ENCODE peak calls at places on chromosomes 16 and 17, in ten cellular contexts. W, P, X, R, D, S, K, Q, C and L are unnamed samples.

GRCh38 chr17:10429416-10430045 is 7.8 kb upstream of the MYH8 start:
- DNase-seq in W (no peak), P (peak; percentile 28), X (no peak), R (no peak), D (no peak), S (no peak), K (no peak), Q (no peak), C (no peak), L (no peak)

GRCh38 chr16:1237990-1238389 is 2.5 kb upstream of the TPSAB1 start:
- DNase-seq in W (no peak), P (no peak), X (no peak), R (no peak), D (no peak), S (no peak), K (no peak), Q (no peak), C (no peak), L (no peak)

GRCh38 chr17:48869821-48870318 is 22.7 kb upstream of the ATP5MC1 start:
- DNase-seq in W (no peak), P (no peak), X (no peak), R (no peak), D (no peak), S (no peak), K (no peak), Q (no peak), C (no peak), L (no peak)

GRCh38 chr16:4904942-4905615 is 31.9 kb downstream of the PPL start:
- DNase-seq in W (no peak), P (no peak), X (no peak), R (no peak), D (no peak), S (no peak), K (no peak), Q (no peak), C (no peak), L (no peak)

GRCh38 chr17:61635913-61636432 is 45.0 kb upstream of the NACA2 start:
- DNase-seq in W (peak; percentile 27), P (peak; percentile 66), X (peak; percentile 27), R (peak; percentile 78), D (no peak), S (no peak), K (peak; percentile 69), Q (no peak), C (no peak), L (peak; percentile 40)

GRCh38 chr17:6061290-6061689 is 8.9 kb upstream of the WSCD1 start:
- DNase-seq in W (no peak), P (peak; percentile 4), X (no peak), R (no peak), D (no peak), S (no peak), K (peak; percentile 77), Q (no peak), C (no peak), L (no peak)

GRCh38 chr16:49116873-49117272 is 164.8 kb downstream of the CBLN1 start:
- DNase-seq in W (no peak), P (no peak), X (no peak), R (no peak), D (no peak), S (no peak), K (peak; percentile 59), Q (no peak), C (no peak), L (no peak)

GRCh38 chr17:44361292-44362055 is 2.2 kb downstream of the FAM171A2 start:
- DNase-seq in W (no peak), P (no peak), X (peak; percentile 18), R (no peak), D (no peak), S (no peak), K (peak; percentile 43), Q (no peak), C (no peak), L (no peak)

GRCh38 chr17:50345443-50346312 is at the start of gene XYLT2:
- DNase-seq in W (peak; percentile 93), P (peak; percentile 80), X (peak; percentile 91), R (peak; percentile 97), D (peak; percentile 82), S (peak; percentile 30), K (peak; percentile 93), Q (peak; percentile 90), C (peak; percentile 98), L (peak; percentile 72)

GRCh38 chr17:64399071-64399766 is 8.6 kb upstream of the PECAM1 start:
- DNase-seq in W (no peak), P (no peak), X (no peak), R (no peak), D (no peak), S (no peak), K (peak; percentile 46), Q (no peak), C (no peak), L (no peak)

GRCh38 chr16:22220076-22220453 is 14.0 kb downstream of the EEF2K start:
- DNase-seq in W (no peak), P (peak; percentile 27), X (no peak), R (no peak), D (no peak), S (no peak), K (no peak), Q (no peak), C (no peak), L (no peak)

GRCh38 chr16:73050115-73051099 is 2.5 kb upstream of the ZFHX3 start:
- DNase-seq in W (no peak), P (no peak), X (peak; percentile 53), R (no peak), D (no peak), S (no peak), K (peak; percentile 54), Q (no peak), C (no peak), L (no peak)

GRCh38 chr17:45104497-45104896 is 27.8 kb downstream of the PLCD3 start:
- DNase-seq in W (no peak), P (no peak), X (no peak), R (no peak), D (no peak), S (no peak), K (peak; percentile 48), Q (no peak), C (no peak), L (no peak)

GRCh38 chr17:42122371-42123303 is at the start of gene HSPB9:
- DNase-seq in W (peak; percentile 66), P (no peak), X (no peak), R (no peak), D (no peak), S (no peak), K (peak; percentile 95), Q (peak; percentile 75), C (no peak), L (no peak)

GRCh38 chr16:30760160-30760559 is 1.7 kb downstream of the CFAP119 start:
- DNase-seq in W (no peak), P (no peak), X (no peak), R (no peak), D (no peak), S (no peak), K (no peak), Q (no peak), C (no peak), L (no peak)

GRCh38 chr17:48351916-48352332 is 78.1 kb downstream of the SKAP1 start:
- DNase-seq in W (no peak), P (peak; percentile 67), X (no peak), R (no peak), D (no peak), S (no peak), K (no peak), Q (no peak), C (no peak), L (peak; percentile 38)

GRCh38 chr16:56327071-56327928 is 98.0 kb downstream of the AMFR start:
- DNase-seq in W (no peak), P (no peak), X (no peak), R (no peak), D (no peak), S (no peak), K (no peak), Q (no peak), C (no peak), L (no peak)

GRCh38 chr17:56977673-56978395 is at the start of gene SCPEP1:
- DNase-seq in W (peak; percentile 83), P (peak; percentile 70), X (peak; percentile 90), R (peak; percentile 93), D (peak; percentile 65), S (peak; percentile 79), K (peak; percentile 98), Q (peak; percentile 91), C (peak; percentile 90), L (peak; percentile 47)

GRCh38 chr17:50547736-50548083 is 736 bp downstream of the SPATA20 start:
- DNase-seq in W (no peak), P (no peak), X (no peak), R (no peak), D (no peak), S (no peak), K (no peak), Q (peak; percentile 40), C (no peak), L (no peak)

GRCh38 chr17:1298616-1299015 is 19.2 kb downstream of the TRARG1 start:
- DNase-seq in W (peak; percentile 67), P (no peak), X (no peak), R (peak; percentile 82), D (no peak), S (no peak), K (peak; percentile 85), Q (no peak), C (no peak), L (no peak)

GRCh38 chr17:77592503-77592902 is 366.0 kb upstream of the TNRC6C start:
- DNase-seq in W (no peak), P (no peak), X (no peak), R (peak; percentile 6), D (no peak), S (no peak), K (no peak), Q (no peak), C (no peak), L (no peak)

GRCh38 chr17:9817086-9817485 is 4.8 kb downstream of the GSG1L2 start:
- DNase-seq in W (peak; percentile 39), P (peak; percentile 23), X (peak; percentile 0), R (no peak), D (no peak), S (no peak), K (peak; percentile 86), Q (no peak), C (no peak), L (no peak)